ENCODE peak calls at places on chromosomes 7 and 10, in eight cellular contexts. One of them, this sample, is unnamed.

GRCh38 chr10:510415-510881 is 179.0 kb downstream of the DIP2C start:
- DNase-seq in A549: no peak
- DNase-seq in AG04450: no peak
- DNase-seq in HCT116: no peak
- DNase-seq in right atrium auricular region: no peak
- DNase-seq in astrocyte of the spinal cord: peak
- DNase-seq in tibial artery: peak
- DNase-seq in progenitor cell of endocrine pancreas: no peak
- DNase-seq in this sample: no peak

GRCh38 chr7:47578581-47579270 is 3.2 kb downstream of the TNS3 start:
- DNase-seq in AG04450: no peak
- DNase-seq in right atrium auricular region: no peak
- DNase-seq in progenitor cell of endocrine pancreas: no peak
- DNase-seq in astrocyte of the spinal cord: peak
- DNase-seq in HCT116: no peak
- DNase-seq in tibial artery: no peak
- DNase-seq in A549: peak
- DNase-seq in this sample: no peak

GRCh38 chr7:48033922-48034321 is 1.4 kb upstream of the C7orf57 start:
- DNase-seq in progenitor cell of endocrine pancreas: no peak
- DNase-seq in right atrium auricular region: no peak
- DNase-seq in A549: peak
- DNase-seq in AG04450: no peak
- DNase-seq in astrocyte of the spinal cord: no peak
- DNase-seq in tibial artery: no peak
- DNase-seq in HCT116: no peak
- DNase-seq in this sample: no peak

GRCh38 chr10:100934084-100934659 is 21.4 kb downstream of the SLF2 start:
- DNase-seq in astrocyte of the spinal cord: no peak
- DNase-seq in A549: peak
- DNase-seq in progenitor cell of endocrine pancreas: no peak
- DNase-seq in HCT116: no peak
- DNase-seq in right atrium auricular region: no peak
- DNase-seq in tibial artery: no peak
- DNase-seq in AG04450: no peak
- DNase-seq in this sample: no peak

GRCh38 chr7:73742753-73743641 is 4.4 kb upstream of the ABHD11 start:
- DNase-seq in A549: peak
- DNase-seq in AG04450: no peak
- DNase-seq in progenitor cell of endocrine pancreas: peak
- DNase-seq in right atrium auricular region: no peak
- DNase-seq in astrocyte of the spinal cord: peak
- DNase-seq in tibial artery: peak
- DNase-seq in HCT116: peak
- DNase-seq in this sample: peak

GRCh38 chr7:106721816-106722785 is 61.1 kb upstream of the CCDC71L start:
- DNase-seq in progenitor cell of endocrine pancreas: no peak
- DNase-seq in astrocyte of the spinal cord: no peak
- DNase-seq in HCT116: no peak
- DNase-seq in right atrium auricular region: no peak
- DNase-seq in AG04450: no peak
- DNase-seq in tibial artery: no peak
- DNase-seq in A549: no peak
- DNase-seq in this sample: no peak

GRCh38 chr7:18552311-18552916 is 56.9 kb downstream of the HDAC9 start:
- DNase-seq in progenitor cell of endocrine pancreas: no peak
- DNase-seq in HCT116: no peak
- DNase-seq in right atrium auricular region: no peak
- DNase-seq in tibial artery: no peak
- DNase-seq in astrocyte of the spinal cord: peak
- DNase-seq in A549: no peak
- DNase-seq in AG04450: no peak
- DNase-seq in this sample: no peak

GRCh38 chr10:104323721-104324686 is 14.3 kb downstream of the ITPRIP start:
- DNase-seq in right atrium auricular region: no peak
- DNase-seq in progenitor cell of endocrine pancreas: no peak
- DNase-seq in tibial artery: peak
- DNase-seq in A549: no peak
- DNase-seq in HCT116: no peak
- DNase-seq in astrocyte of the spinal cord: no peak
- DNase-seq in AG04450: no peak
- DNase-seq in this sample: no peak

GRCh38 chr10:85918371-85918770 is 448.2 kb downstream of the GRID1 start:
- DNase-seq in right atrium auricular region: no peak
- DNase-seq in tibial artery: no peak
- DNase-seq in A549: no peak
- DNase-seq in AG04450: no peak
- DNase-seq in progenitor cell of endocrine pancreas: no peak
- DNase-seq in HCT116: no peak
- DNase-seq in astrocyte of the spinal cord: no peak
- DNase-seq in this sample: no peak

GRCh38 chr7:22718911-22719420 is 8.0 kb upstream of the IL6 start:
- DNase-seq in A549: no peak
- DNase-seq in AG04450: no peak
- DNase-seq in right atrium auricular region: no peak
- DNase-seq in astrocyte of the spinal cord: peak
- DNase-seq in progenitor cell of endocrine pancreas: no peak
- DNase-seq in tibial artery: no peak
- DNase-seq in HCT116: no peak
- DNase-seq in this sample: no peak

GRCh38 chr7:47256016-47256415 is 325.9 kb downstream of the TNS3 start:
- DNase-seq in HCT116: no peak
- DNase-seq in AG04450: no peak
- DNase-seq in right atrium auricular region: no peak
- DNase-seq in A549: no peak
- DNase-seq in astrocyte of the spinal cord: no peak
- DNase-seq in tibial artery: no peak
- DNase-seq in progenitor cell of endocrine pancreas: no peak
- DNase-seq in this sample: no peak

GRCh38 chr7:119320316-119320715 is 952.7 kb upstream of the KCND2 start:
- DNase-seq in tibial artery: no peak
- DNase-seq in A549: no peak
- DNase-seq in right atrium auricular region: no peak
- DNase-seq in progenitor cell of endocrine pancreas: no peak
- DNase-seq in astrocyte of the spinal cord: no peak
- DNase-seq in HCT116: peak
- DNase-seq in AG04450: no peak
- DNase-seq in this sample: no peak
- TF ChIP-seq CTCF in tibial artery: no peak
- TF ChIP-seq CTCF in A549: no peak
- TF ChIP-seq CTCF in right atrium auricular region: no peak
- TF ChIP-seq CTCF in progenitor cell of endocrine pancreas: no peak
- TF ChIP-seq CTCF in astrocyte of the spinal cord: no peak
- TF ChIP-seq CTCF in HCT116: peak
- TF ChIP-seq CTCF in AG04450: no peak
- TF ChIP-seq CTCF in this sample: no peak

GRCh38 chr7:11529382-11529781 is 302.6 kb downstream of the THSD7A start:
- DNase-seq in astrocyte of the spinal cord: no peak
- DNase-seq in A549: no peak
- DNase-seq in progenitor cell of endocrine pancreas: no peak
- DNase-seq in AG04450: no peak
- DNase-seq in right atrium auricular region: no peak
- DNase-seq in tibial artery: no peak
- DNase-seq in HCT116: no peak
- DNase-seq in this sample: no peak
- TF ChIP-seq CTCF in astrocyte of the spinal cord: no peak
- TF ChIP-seq CTCF in A549: no peak
- TF ChIP-seq CTCF in progenitor cell of endocrine pancreas: no peak
- TF ChIP-seq CTCF in AG04450: no peak
- TF ChIP-seq CTCF in right atrium auricular region: no peak
- TF ChIP-seq CTCF in tibial artery: no peak
- TF ChIP-seq CTCF in HCT116: no peak
- TF ChIP-seq CTCF in this sample: no peak

DNA sequence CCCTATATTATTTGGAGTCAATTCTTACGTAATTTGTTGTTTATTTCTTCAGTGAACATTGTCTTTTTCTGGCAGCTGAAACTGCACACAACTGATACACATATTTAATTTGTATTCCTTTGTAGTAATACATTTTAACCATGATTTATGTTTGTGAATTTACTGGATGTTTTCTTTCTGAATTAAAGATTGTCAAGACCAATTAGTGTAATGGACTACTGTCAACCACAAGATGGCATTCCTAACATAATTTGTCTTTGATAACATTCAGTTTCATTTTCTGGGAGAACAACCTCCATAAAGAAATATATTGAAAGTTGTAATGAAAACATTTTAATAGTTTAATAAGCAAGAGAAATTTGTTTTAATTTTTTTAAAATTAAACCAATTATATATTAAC is 10.1 kb downstream of the THNSL1 start:
- DNase-seq in astrocyte of the spinal cord: peak
- DNase-seq in AG04450: no peak
- DNase-seq in HCT116: no peak
- DNase-seq in right atrium auricular region: no peak
- DNase-seq in A549: peak
- DNase-seq in progenitor cell of endocrine pancreas: no peak
- DNase-seq in tibial artery: no peak
- DNase-seq in this sample: no peak
- TF ChIP-seq CTCF in astrocyte of the spinal cord: no peak
- TF ChIP-seq CTCF in AG04450: no peak
- TF ChIP-seq CTCF in HCT116: peak
- TF ChIP-seq CTCF in right atrium auricular region: no peak
- TF ChIP-seq CTCF in A549: peak
- TF ChIP-seq CTCF in progenitor cell of endocrine pancreas: no peak
- TF ChIP-seq CTCF in tibial artery: no peak
- TF ChIP-seq CTCF in this sample: no peak

DNA sequence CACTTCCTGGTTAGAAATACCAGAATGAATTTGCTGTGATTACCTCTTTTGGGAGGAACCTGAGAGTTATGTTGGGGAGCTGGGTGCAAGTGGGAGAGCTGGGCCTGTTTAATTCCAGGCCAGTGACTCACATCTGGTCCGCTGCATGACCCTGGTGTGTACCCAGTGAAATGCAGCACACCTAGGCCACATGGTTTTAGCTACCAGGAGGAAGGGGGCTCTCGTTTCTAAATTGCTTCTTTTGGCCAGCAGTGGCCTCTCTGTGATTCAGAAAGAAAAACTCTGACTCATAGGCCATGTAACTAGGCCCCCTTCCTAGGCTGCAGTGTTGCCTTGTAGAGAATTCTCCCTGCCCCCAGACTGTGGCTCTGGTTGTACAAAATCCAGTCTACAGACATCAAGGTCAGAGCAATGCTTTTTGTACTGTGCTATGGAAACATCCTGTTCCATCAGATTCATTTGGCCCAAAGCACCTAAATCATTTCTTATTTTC is 6.7 kb downstream of the AGFG2 start:
- DNase-seq in tibial artery: peak
- DNase-seq in right atrium auricular region: peak
- DNase-seq in HCT116: peak
- DNase-seq in A549: peak
- DNase-seq in astrocyte of the spinal cord: peak
- DNase-seq in AG04450: peak
- DNase-seq in progenitor cell of endocrine pancreas: no peak
- DNase-seq in this sample: no peak
- TF ChIP-seq CTCF in tibial artery: peak
- TF ChIP-seq CTCF in right atrium auricular region: no peak
- TF ChIP-seq CTCF in HCT116: no peak
- TF ChIP-seq CTCF in A549: peak
- TF ChIP-seq CTCF in astrocyte of the spinal cord: no peak
- TF ChIP-seq CTCF in AG04450: peak
- TF ChIP-seq CTCF in progenitor cell of endocrine pancreas: no peak
- TF ChIP-seq CTCF in this sample: no peak